ENCODE peak calls at places on chromosome 16, in eight cellular contexts. One of them, this sample, is unnamed.

GRCh38 chr16:2043980-2044451 is 3.6 kb downstream of the NTHL1 start:
- DNase-seq in heart right ventricle: peak
- DNase-seq in astrocyte of the spinal cord: no peak
- DNase-seq in bronchial epithelial cell: no peak
- DNase-seq in heart left ventricle: peak
- DNase-seq in PC-9: no peak
- DNase-seq in BJ: no peak
- DNase-seq in endodermal cell: no peak
- DNase-seq in this sample: no peak

GRCh38 chr16:8326234-8326633 is 264.1 kb downstream of the TMEM114 start:
- DNase-seq in heart right ventricle: no peak
- DNase-seq in astrocyte of the spinal cord: no peak
- DNase-seq in bronchial epithelial cell: no peak
- DNase-seq in heart left ventricle: no peak
- DNase-seq in PC-9: no peak
- DNase-seq in BJ: no peak
- DNase-seq in endodermal cell: no peak
- DNase-seq in this sample: no peak

GRCh38 chr16:3997231-3997841 is 116.8 kb upstream of the CREBBP start:
- DNase-seq in heart right ventricle: no peak
- DNase-seq in astrocyte of the spinal cord: no peak
- DNase-seq in bronchial epithelial cell: no peak
- DNase-seq in heart left ventricle: no peak
- DNase-seq in PC-9: no peak
- DNase-seq in BJ: no peak
- DNase-seq in endodermal cell: no peak
- DNase-seq in this sample: no peak

GRCh38 chr16:11249233-11250061 is 6.6 kb downstream of the SOCS1 start:
- DNase-seq in heart right ventricle: no peak
- DNase-seq in astrocyte of the spinal cord: no peak
- DNase-seq in bronchial epithelial cell: no peak
- DNase-seq in heart left ventricle: no peak
- DNase-seq in PC-9: no peak
- DNase-seq in BJ: no peak
- DNase-seq in endodermal cell: peak
- DNase-seq in this sample: no peak

GRCh38 chr16:76035689-76036088 is 241.5 kb upstream of the CNTNAP4 start:
- DNase-seq in heart right ventricle: no peak
- DNase-seq in astrocyte of the spinal cord: no peak
- DNase-seq in bronchial epithelial cell: no peak
- DNase-seq in heart left ventricle: no peak
- DNase-seq in PC-9: no peak
- DNase-seq in BJ: no peak
- DNase-seq in endodermal cell: no peak
- DNase-seq in this sample: no peak

GRCh38 chr16:2468725-2469398 is 2.2 kb upstream of the NTN3 start:
- DNase-seq in heart right ventricle: no peak
- DNase-seq in astrocyte of the spinal cord: no peak
- DNase-seq in bronchial epithelial cell: no peak
- DNase-seq in heart left ventricle: peak
- DNase-seq in PC-9: peak
- DNase-seq in BJ: no peak
- DNase-seq in endodermal cell: peak
- DNase-seq in this sample: no peak

GRCh38 chr16:59164461-59164860 is 430.3 kb upstream of the GOT2 start:
- DNase-seq in heart right ventricle: peak
- DNase-seq in astrocyte of the spinal cord: no peak
- DNase-seq in bronchial epithelial cell: no peak
- DNase-seq in heart left ventricle: no peak
- DNase-seq in PC-9: no peak
- DNase-seq in BJ: no peak
- DNase-seq in endodermal cell: peak
- DNase-seq in this sample: no peak

GRCh38 chr16:72739577-72739976 is 308.4 kb downstream of the ZFHX3 start:
- DNase-seq in heart right ventricle: no peak
- DNase-seq in astrocyte of the spinal cord: peak
- DNase-seq in bronchial epithelial cell: peak
- DNase-seq in heart left ventricle: no peak
- DNase-seq in PC-9: no peak
- DNase-seq in BJ: peak
- DNase-seq in endodermal cell: no peak
- DNase-seq in this sample: no peak

GRCh38 chr16:77585379-77585778 is 136.9 kb upstream of the NUDT7 start:
- DNase-seq in heart right ventricle: no peak
- DNase-seq in astrocyte of the spinal cord: peak
- DNase-seq in bronchial epithelial cell: no peak
- DNase-seq in heart left ventricle: no peak
- DNase-seq in PC-9: no peak
- DNase-seq in BJ: no peak
- DNase-seq in endodermal cell: no peak
- DNase-seq in this sample: no peak

GRCh38 chr16:10325783-10326543 is 59.9 kb upstream of the ATF7IP2 start:
- DNase-seq in heart right ventricle: peak
- DNase-seq in astrocyte of the spinal cord: no peak
- DNase-seq in bronchial epithelial cell: no peak
- DNase-seq in heart left ventricle: peak
- DNase-seq in PC-9: no peak
- DNase-seq in BJ: no peak
- DNase-seq in endodermal cell: no peak
- DNase-seq in this sample: no peak

GRCh38 chr16:69276143-69277115 is 34.7 kb upstream of the VPS4A start:
- DNase-seq in heart right ventricle: peak
- DNase-seq in astrocyte of the spinal cord: peak
- DNase-seq in bronchial epithelial cell: no peak
- DNase-seq in heart left ventricle: peak
- DNase-seq in PC-9: no peak
- DNase-seq in BJ: peak
- DNase-seq in endodermal cell: no peak
- DNase-seq in this sample: peak

GRCh38 chr16:1639840-1640239 is 27.7 kb downstream of the CRAMP1 start:
- DNase-seq in heart right ventricle: no peak
- DNase-seq in astrocyte of the spinal cord: no peak
- DNase-seq in bronchial epithelial cell: no peak
- DNase-seq in heart left ventricle: no peak
- DNase-seq in PC-9: no peak
- DNase-seq in BJ: no peak
- DNase-seq in endodermal cell: no peak
- DNase-seq in this sample: no peak

GRCh38 chr16:57620316-57621231 is 7.9 kb upstream of the ADGRG1 start:
- DNase-seq in heart right ventricle: no peak
- DNase-seq in astrocyte of the spinal cord: no peak
- DNase-seq in bronchial epithelial cell: peak
- DNase-seq in heart left ventricle: no peak
- DNase-seq in PC-9: peak
- DNase-seq in BJ: no peak
- DNase-seq in endodermal cell: peak
- DNase-seq in this sample: no peak

GRCh38 chr16:54136276-54136625 is 150.3 kb downstream of the IRX3 start:
- DNase-seq in heart right ventricle: no peak
- DNase-seq in astrocyte of the spinal cord: peak
- DNase-seq in bronchial epithelial cell: peak
- DNase-seq in heart left ventricle: no peak
- DNase-seq in PC-9: no peak
- DNase-seq in BJ: no peak
- DNase-seq in endodermal cell: no peak
- DNase-seq in this sample: no peak

GRCh38 chr16:49352923-49353322 is 20.7 kb upstream of the C16orf78 start:
- DNase-seq in heart right ventricle: no peak
- DNase-seq in astrocyte of the spinal cord: no peak
- DNase-seq in bronchial epithelial cell: no peak
- DNase-seq in heart left ventricle: no peak
- DNase-seq in PC-9: no peak
- DNase-seq in BJ: no peak
- DNase-seq in endodermal cell: peak
- DNase-seq in this sample: no peak

GRCh38 chr16:85029981-85030381 is 2.4 kb downstream of the KIAA0513 start:
- DNase-seq in heart right ventricle: no peak
- DNase-seq in astrocyte of the spinal cord: no peak
- DNase-seq in bronchial epithelial cell: no peak
- DNase-seq in heart left ventricle: peak
- DNase-seq in PC-9: no peak
- DNase-seq in BJ: no peak
- DNase-seq in endodermal cell: no peak
- DNase-seq in this sample: no peak
- H3K4me3 ChIP-seq in heart right ventricle: peak
- H3K4me3 ChIP-seq in astrocyte of the spinal cord: no peak
- H3K4me3 ChIP-seq in bronchial epithelial cell: no peak
- H3K4me3 ChIP-seq in heart left ventricle: no peak
- H3K4me3 ChIP-seq in PC-9: peak
- H3K4me3 ChIP-seq in BJ: no peak
- H3K4me3 ChIP-seq in endodermal cell: no peak
- H3K4me3 ChIP-seq in this sample: no peak

GRCh38 chr16:89219365-89219764 is 1.9 kb downstream of the ZNF778 start:
- DNase-seq in heart right ventricle: no peak
- DNase-seq in astrocyte of the spinal cord: no peak
- DNase-seq in bronchial epithelial cell: no peak
- DNase-seq in heart left ventricle: no peak
- DNase-seq in PC-9: no peak
- DNase-seq in BJ: no peak
- DNase-seq in endodermal cell: no peak
- DNase-seq in this sample: no peak

GRCh38 chr16:89217138-89217387 is 440 bp upstream of the ZNF778 start:
- DNase-seq in heart right ventricle: no peak
- DNase-seq in astrocyte of the spinal cord: no peak
- DNase-seq in bronchial epithelial cell: no peak
- DNase-seq in heart left ventricle: no peak
- DNase-seq in PC-9: no peak
- DNase-seq in BJ: no peak
- DNase-seq in endodermal cell: no peak
- DNase-seq in this sample: no peak

GRCh38 chr16:89217388-89218191 is at the start of gene ZNF778:
- DNase-seq in heart right ventricle: peak
- DNase-seq in astrocyte of the spinal cord: peak
- DNase-seq in bronchial epithelial cell: peak
- DNase-seq in heart left ventricle: peak
- DNase-seq in PC-9: peak
- DNase-seq in BJ: no peak
- DNase-seq in endodermal cell: peak
- DNase-seq in this sample: peak

GRCh38 chr16:89221604-89222003 is 4.1 kb downstream of the ZNF778 start:
- DNase-seq in heart right ventricle: no peak
- DNase-seq in astrocyte of the spinal cord: no peak
- DNase-seq in bronchial epithelial cell: no peak
- DNase-seq in heart left ventricle: no peak
- DNase-seq in PC-9: no peak
- DNase-seq in BJ: no peak
- DNase-seq in endodermal cell: no peak
- DNase-seq in this sample: no peak

GRCh38 chr16:89216315-89217137 is 977 bp upstream of the ZNF778 start:
- DNase-seq in heart right ventricle: peak
- DNase-seq in astrocyte of the spinal cord: peak
- DNase-seq in bronchial epithelial cell: peak
- DNase-seq in heart left ventricle: peak
- DNase-seq in PC-9: peak
- DNase-seq in BJ: peak
- DNase-seq in endodermal cell: peak
- DNase-seq in this sample: peak
- TF ChIP-seq CTCF in heart right ventricle: peak
- TF ChIP-seq CTCF in astrocyte of the spinal cord: peak
- TF ChIP-seq CTCF in bronchial epithelial cell: peak
- TF ChIP-seq CTCF in heart left ventricle: peak
- TF ChIP-seq CTCF in PC-9: peak
- TF ChIP-seq CTCF in BJ: peak
- TF ChIP-seq CTCF in endodermal cell: peak
- TF ChIP-seq CTCF in this sample: peak

DNA sequence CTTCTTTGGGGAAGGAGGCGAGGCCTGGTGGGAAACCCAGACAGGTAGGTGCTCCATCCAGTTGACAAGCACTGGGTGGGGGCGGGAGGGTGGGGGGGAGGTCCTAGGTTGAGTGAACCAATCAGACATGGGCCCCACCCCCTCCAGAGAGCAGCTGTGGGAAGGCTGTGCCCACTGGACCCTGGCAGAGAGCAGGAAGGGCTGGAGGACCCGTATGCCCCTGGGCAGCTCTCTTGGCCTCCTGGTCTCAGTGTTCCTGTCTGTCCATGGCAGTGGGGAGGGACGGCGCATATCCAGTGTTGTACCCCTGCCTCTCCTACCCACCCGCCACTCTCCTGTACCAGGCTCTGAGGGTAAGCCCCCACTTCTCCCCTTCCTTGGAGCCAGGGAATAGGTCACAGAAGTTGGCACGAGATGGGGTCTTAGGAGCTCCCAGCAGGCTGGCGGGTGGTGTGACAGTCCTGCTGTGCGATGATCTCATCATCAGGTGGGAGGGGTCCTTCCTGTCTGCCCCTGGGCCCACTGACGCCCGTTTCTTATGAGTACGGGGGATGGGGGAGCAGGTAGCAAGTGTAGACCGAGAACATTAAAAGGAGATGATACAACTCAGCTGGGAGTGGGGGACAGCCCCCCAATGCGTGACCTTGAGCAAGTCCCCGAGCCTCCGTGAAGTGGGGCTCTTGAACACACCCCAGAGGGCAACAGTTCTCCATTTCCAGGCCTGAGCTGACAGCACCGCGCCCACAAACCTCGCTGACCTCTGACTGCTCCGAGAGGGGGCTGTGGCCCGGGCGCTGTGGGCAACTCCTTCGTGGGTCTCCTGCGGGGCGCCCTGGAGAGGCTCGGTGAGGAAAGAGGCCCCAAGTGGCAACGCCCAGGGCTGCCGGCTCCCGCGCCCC is 1.2 kb upstream of the ZFPM1 start:
- DNase-seq in heart right ventricle: no peak
- DNase-seq in astrocyte of the spinal cord: no peak
- DNase-seq in bronchial epithelial cell: no peak
- DNase-seq in heart left ventricle: no peak
- DNase-seq in PC-9: no peak
- DNase-seq in BJ: no peak
- DNase-seq in endodermal cell: no peak
- DNase-seq in this sample: no peak
- H3K4me3 ChIP-seq in heart right ventricle: peak
- H3K4me3 ChIP-seq in astrocyte of the spinal cord: no peak
- H3K4me3 ChIP-seq in bronchial epithelial cell: peak
- H3K4me3 ChIP-seq in heart left ventricle: peak
- H3K4me3 ChIP-seq in PC-9: peak
- H3K4me3 ChIP-seq in BJ: no peak
- H3K4me3 ChIP-seq in endodermal cell: no peak
- H3K4me3 ChIP-seq in this sample: peak

GRCh38 chr16:88446736-88447135 is 6.3 kb upstream of the ZFPM1 start:
- DNase-seq in heart right ventricle: no peak
- DNase-seq in astrocyte of the spinal cord: no peak
- DNase-seq in bronchial epithelial cell: no peak
- DNase-seq in heart left ventricle: no peak
- DNase-seq in PC-9: no peak
- DNase-seq in BJ: no peak
- DNase-seq in endodermal cell: no peak
- DNase-seq in this sample: no peak

GRCh38 chr16:88442811-88443576 is 10.1 kb upstream of the ZFPM1 start:
- DNase-seq in heart right ventricle: peak
- DNase-seq in astrocyte of the spinal cord: peak
- DNase-seq in bronchial epithelial cell: peak
- DNase-seq in heart left ventricle: peak
- DNase-seq in PC-9: peak
- DNase-seq in BJ: no peak
- DNase-seq in endodermal cell: peak
- DNase-seq in this sample: peak

GRCh38 chr16:88445583-88445960 is 7.5 kb upstream of the ZFPM1 start:
- DNase-seq in heart right ventricle: no peak
- DNase-seq in astrocyte of the spinal cord: no peak
- DNase-seq in bronchial epithelial cell: no peak
- DNase-seq in heart left ventricle: no peak
- DNase-seq in PC-9: no peak
- DNase-seq in BJ: no peak
- DNase-seq in endodermal cell: no peak
- DNase-seq in this sample: no peak

GRCh38 chr16:88446061-88446460 is 7.0 kb upstream of the ZFPM1 start:
- DNase-seq in heart right ventricle: no peak
- DNase-seq in astrocyte of the spinal cord: no peak
- DNase-seq in bronchial epithelial cell: no peak
- DNase-seq in heart left ventricle: no peak
- DNase-seq in PC-9: no peak
- DNase-seq in BJ: no peak
- DNase-seq in endodermal cell: no peak
- DNase-seq in this sample: no peak

GRCh38 chr16:88444826-88445582 is 8.1 kb upstream of the ZFPM1 start:
- DNase-seq in heart right ventricle: no peak
- DNase-seq in astrocyte of the spinal cord: no peak
- DNase-seq in bronchial epithelial cell: no peak
- DNase-seq in heart left ventricle: no peak
- DNase-seq in PC-9: no peak
- DNase-seq in BJ: no peak
- DNase-seq in endodermal cell: no peak
- DNase-seq in this sample: no peak
- TF ChIP-seq CTCF in heart right ventricle: no peak
- TF ChIP-seq CTCF in astrocyte of the spinal cord: no peak
- TF ChIP-seq CTCF in bronchial epithelial cell: no peak
- TF ChIP-seq CTCF in heart left ventricle: no peak
- TF ChIP-seq CTCF in PC-9: no peak
- TF ChIP-seq CTCF in BJ: no peak
- TF ChIP-seq CTCF in endodermal cell: no peak
- TF ChIP-seq CTCF in this sample: no peak